ENCODE peak calls at places on chromosomes 11 and 22, in six cellular contexts. K, F, O, A, L and C are unnamed samples.

GRCh38 chr11:45252134-45252856 is 33.8 kb downstream of the SYT13 start:
- DNase-seq in O (peak), L (no peak), A (no peak), F (no peak), K (peak), C (no peak)

GRCh38 chr22:39511226-39511625 is 9.1 kb upstream of the ATF4 start:
- DNase-seq in L (no peak), O (no peak), F (no peak), A (no peak), K (no peak), C (no peak)

GRCh38 chr22:33013051-33013450 is 45.1 kb downstream of the SYN3 start:
- DNase-seq in A (no peak), L (no peak), F (no peak), O (no peak), K (no peak), C (no peak)

GRCh38 chr11:69386594-69387408 is 92.8 kb downstream of the MYEOV start:
- DNase-seq in O (peak), F (no peak), L (no peak), A (no peak), K (no peak), C (no peak)

GRCh38 chr11:8092587-8093424 is 11.8 kb downstream of the TUB start:
- DNase-seq in L (no peak), O (peak), A (peak), F (no peak), K (peak), C (peak)

GRCh38 chr22:48594016-48594756 is 1233.5 kb downstream of the BRD1 start:
- DNase-seq in A (no peak), L (no peak), K (no peak), F (no peak), O (no peak), C (no peak)

GRCh38 chr22:21587803-21588611 is 20.5 kb downstream of the UBE2L3 start:
- DNase-seq in A (no peak), O (peak), F (no peak), K (no peak), L (no peak), C (no peak)

GRCh38 chr22:19149047-19149883 is 827 bp downstream of the GSC2 start:
- DNase-seq in O (peak), L (no peak), K (no peak), F (no peak), A (no peak), C (no peak)

GRCh38 chr11:82843057-82843795 is 57.0 kb downstream of the PRCP start:
- DNase-seq in F (no peak), A (no peak), L (no peak), K (no peak), O (no peak), C (no peak)

GRCh38 chr22:20031732-20032406 is 11.0 kb downstream of the TANGO2 start:
- DNase-seq in L (no peak), K (no peak), A (no peak), O (peak), F (no peak), C (no peak)

GRCh38 chr11:31369348-31370329 is at the start of the genes DCDC1 and DNAJC24:
- DNase-seq in K (peak), F (peak), L (peak), O (peak), A (peak), C (peak)

GRCh38 chr22:29306830-29307657 is 594 bp downstream of the GAS2L1 start:
- DNase-seq in K (no peak), A (peak), O (peak), L (no peak), F (peak), C (peak)

GRCh38 chr11:43708776-43709175 is 28.2 kb downstream of the HSD17B12 start:
- DNase-seq in F (no peak), A (no peak), L (no peak), O (no peak), K (no peak), C (no peak)

GRCh38 chr22:40920526-40920925 is 30.7 kb upstream of the RBX1 start:
- DNase-seq in K (no peak), O (no peak), A (no peak), F (no peak), L (no peak), C (no peak)

GRCh38 chr11:46127150-46127638 is 5.9 kb upstream of the PHF21A start:
- DNase-seq in O (peak), F (peak), K (peak), L (peak), A (no peak), C (peak)

GRCh38 chr11:134063096-134063495 is 5.8 kb upstream of the JAM3 start:
- DNase-seq in K (no peak), O (no peak), A (no peak), F (peak), L (no peak), C (no peak)

GRCh38 chr11:27116684-27117083 is 76.1 kb downstream of the BBOX1 start:
- DNase-seq in L (no peak), O (no peak), A (no peak), K (no peak), F (no peak), C (no peak)

GRCh38 chr11:120001161-120002135 is 136.5 kb downstream of the TRIM29 start:
- DNase-seq in O (no peak), K (no peak), A (peak), F (no peak), L (no peak), C (no peak)

GRCh38 chr11:70788247-70789022 is 390.1 kb downstream of the CTTN start:
- DNase-seq in F (no peak), K (peak), O (no peak), L (peak), A (no peak), C (no peak)

GRCh38 chr11:10233581-10233980 is 60.4 kb downstream of the SBF2 start:
- DNase-seq in O (no peak), F (no peak), A (no peak), L (peak), K (no peak), C (no peak)

GRCh38 chr11:101022256-101022655 is 107.4 kb downstream of the PGR start:
- DNase-seq in F (no peak), K (no peak), A (no peak), L (no peak), O (no peak), C (no peak)

GRCh38 chr11:65803797-65804492 is 17.1 kb downstream of the OVOL1 start:
- DNase-seq in L (no peak), A (no peak), K (no peak), O (no peak), F (no peak), C (no peak)

GRCh38 chr11:16818284-16818683 is 79.8 kb downstream of the C11orf58 start:
- DNase-seq in L (no peak), F (no peak), O (no peak), K (no peak), A (no peak), C (no peak)

GRCh38 chr11:115496892-115497291 is 7.3 kb downstream of the CADM1 start:
- DNase-seq in A (no peak), O (no peak), L (no peak), F (no peak), K (no peak), C (no peak)

GRCh38 chr22:35956850-35957249 is 71.8 kb downstream of the RBFOX2 start:
- DNase-seq in O (no peak), F (no peak), K (no peak), L (no peak), A (no peak), C (no peak)